ENCODE peak calls at places on chromosomes 5 and 9, in four cellular contexts. M is A549, K is HepG2, Y is K562. D is an unnamed sample.

GRCh38 chr5:96661101-96661840 is 905 bp upstream of the CAST start:
- DNase-seq in K (no peak), M (peak; percentile 56), Y (no peak), D (no peak)

GRCh38 chr9:120891255-120891954 is 14.4 kb upstream of the PHF19 start:
- DNase-seq in K (no peak), Y (peak; percentile 75), M (no peak), D (no peak)

GRCh38 chr5:168696611-168697010 is 117.4 kb upstream of the PANK3 start:
- DNase-seq in Y (no peak), M (no peak), K (peak; percentile 35), D (no peak)

GRCh38 chr5:14153932-14154646 is 10.9 kb downstream of the TRIO start:
- DNase-seq in M (peak; percentile 57), Y (no peak), K (no peak), D (peak; percentile 38)

GRCh38 chr9:81380960-81381359 is 308.4 kb downstream of the TLE1 start:
- DNase-seq in Y (no peak), K (no peak), M (no peak), D (no peak)

GRCh38 chr5:61941637-61942036 is 364.4 kb upstream of the KIF2A start:
- DNase-seq in K (no peak), Y (no peak), M (no peak), D (no peak)

GRCh38 chr5:102154291-102154690 is 141.8 kb downstream of the SLCO4C1 start:
- DNase-seq in M (no peak), Y (no peak), K (no peak), D (no peak)

GRCh38 chr9:134728021-134728795 is 86.6 kb downstream of the COL5A1 start:
- DNase-seq in Y (no peak), M (no peak), K (no peak), D (no peak)

GRCh38 chr9:4077499-4078102 is 222.3 kb downstream of the GLIS3 start:
- DNase-seq in Y (peak; percentile 34), M (peak; percentile 76), K (peak; percentile 10), D (peak; percentile 85)

GRCh38 chr5:160260881-160261815 is 31.8 kb downstream of the FABP6 start:
- DNase-seq in K (peak; percentile 50), M (peak; percentile 34), Y (peak; percentile 97), D (no peak)

GRCh38 chr5:133304707-133305216 is 252.9 kb downstream of the HSPA4 start:
- DNase-seq in Y (no peak), M (no peak), K (no peak), D (no peak)

GRCh38 chr5:158758666-158759065 is 341.1 kb downstream of the EBF1 start:
- DNase-seq in M (peak; percentile 3), K (no peak), Y (no peak), D (no peak)

GRCh38 chr9:74760031-74760700 is 127.6 kb downstream of the TRPM6 start:
- DNase-seq in M (peak; percentile 78), Y (no peak), K (peak; percentile 24), D (no peak)

GRCh38 chr9:134459164-134459563 is 132.9 kb downstream of the RXRA start:
- DNase-seq in K (no peak), M (no peak), Y (peak; percentile 40), D (no peak)

GRCh38 chr9:77901038-77901437 is 130.6 kb downstream of the GNAQ start:
- DNase-seq in M (no peak), Y (no peak), K (no peak), D (no peak)

GRCh38 chr9:125145425-125145824 is 2.1 kb upstream of the SCAI start:
- DNase-seq in Y (no peak), M (no peak), K (no peak), D (no peak)

GRCh38 chr9:87063246-87063645 is 115.9 kb upstream of the GAS1 start:
- DNase-seq in Y (no peak), K (no peak), M (no peak), D (no peak)

GRCh38 chr9:83469722-83470121 is 68.5 kb downstream of the FRMD3 start:
- DNase-seq in Y (no peak), K (no peak), M (no peak), D (no peak)

GRCh38 chr5:43039468-43040286 is 442 bp downstream of the ANXA2R start:
- DNase-seq in M (peak; percentile 88), Y (peak; percentile 64), K (peak; percentile 50), D (peak; percentile 53)

GRCh38 chr5:157492886-157493285 is 32.9 kb downstream of the NIPAL4 start:
- DNase-seq in K (no peak), Y (no peak), M (no peak), D (no peak)

GRCh38 chr5:72302171-72302570 is 17.9 kb downstream of the MRPS27 start:
- DNase-seq in Y (no peak), M (no peak), K (no peak), D (peak; percentile 21)

GRCh38 chr5:175588709-175589429 is 69.0 kb upstream of the HRH2 start:
- DNase-seq in K (no peak), Y (no peak), M (no peak), D (no peak)

GRCh38 chr5:43616535-43616934 is 13.6 kb downstream of the NNT start:
- DNase-seq in Y (no peak), K (no peak), M (no peak), D (no peak)

GRCh38 chr9:88476491-88477271 is 58.3 kb upstream of the NXNL2 start:
- DNase-seq in M (no peak), Y (no peak), K (no peak), D (no peak)

GRCh38 chr9:133759946-133760345 is 21.8 kb upstream of the SARDH start:
- DNase-seq in Y (no peak), M (no peak), K (no peak), D (no peak)

GRCh38 chr9:132547052-132547431 is 35.4 kb upstream of the BARHL1 start:
- DNase-seq in K (no peak), Y (no peak), M (no peak), D (no peak)

GRCh38 chr9:71524996-71525580 is 243.2 kb downstream of the CEMIP2 start:
- DNase-seq in Y (no peak), K (no peak), M (no peak), D (no peak)

GRCh38 chr9:75185585-75186170 is 97.4 kb downstream of the OSTF1 start:
- DNase-seq in K (peak; percentile 16), M (peak; percentile 59), Y (peak; percentile 18), D (peak; percentile 67)

GRCh38 chr9:36924071-36924470 is 110.0 kb downstream of the PAX5 start:
- DNase-seq in Y (peak; percentile 18), M (peak; percentile 90), K (peak; percentile 45), D (no peak)

GRCh38 chr5:76737131-76737556 is 21.2 kb downstream of the F2R start:
- DNase-seq in K (no peak), M (no peak), Y (no peak), D (no peak)

GRCh38 chr5:168409601-168410458 is 76.4 kb upstream of the RARS1 start:
- DNase-seq in M (no peak), Y (no peak), K (no peak), D (no peak)

GRCh38 chr5:434443-435146 is 8.4 kb upstream of the EXOC3 start:
- DNase-seq in M (no peak), K (no peak), Y (no peak), D (no peak)

GRCh38 chr5:59845733-59846132 is 47.8 kb downstream of the PDE4D start:
- DNase-seq in K (no peak), Y (no peak), M (no peak), D (no peak)

GRCh38 chr5:150320048-150320555 is 17.4 kb upstream of the ARSI start:
- DNase-seq in Y (no peak), M (peak; percentile 68), K (no peak), D (no peak)

GRCh38 chr5:134088291-134088690 is 26.2 kb upstream of the TCF7 start:
- DNase-seq in K (no peak), Y (no peak), M (no peak), D (no peak)

GRCh38 chr9:14136646-14137370 is 177.1 kb downstream of the NFIB start:
- DNase-seq in K (no peak), M (no peak), Y (no peak), D (no peak)

DNA sequence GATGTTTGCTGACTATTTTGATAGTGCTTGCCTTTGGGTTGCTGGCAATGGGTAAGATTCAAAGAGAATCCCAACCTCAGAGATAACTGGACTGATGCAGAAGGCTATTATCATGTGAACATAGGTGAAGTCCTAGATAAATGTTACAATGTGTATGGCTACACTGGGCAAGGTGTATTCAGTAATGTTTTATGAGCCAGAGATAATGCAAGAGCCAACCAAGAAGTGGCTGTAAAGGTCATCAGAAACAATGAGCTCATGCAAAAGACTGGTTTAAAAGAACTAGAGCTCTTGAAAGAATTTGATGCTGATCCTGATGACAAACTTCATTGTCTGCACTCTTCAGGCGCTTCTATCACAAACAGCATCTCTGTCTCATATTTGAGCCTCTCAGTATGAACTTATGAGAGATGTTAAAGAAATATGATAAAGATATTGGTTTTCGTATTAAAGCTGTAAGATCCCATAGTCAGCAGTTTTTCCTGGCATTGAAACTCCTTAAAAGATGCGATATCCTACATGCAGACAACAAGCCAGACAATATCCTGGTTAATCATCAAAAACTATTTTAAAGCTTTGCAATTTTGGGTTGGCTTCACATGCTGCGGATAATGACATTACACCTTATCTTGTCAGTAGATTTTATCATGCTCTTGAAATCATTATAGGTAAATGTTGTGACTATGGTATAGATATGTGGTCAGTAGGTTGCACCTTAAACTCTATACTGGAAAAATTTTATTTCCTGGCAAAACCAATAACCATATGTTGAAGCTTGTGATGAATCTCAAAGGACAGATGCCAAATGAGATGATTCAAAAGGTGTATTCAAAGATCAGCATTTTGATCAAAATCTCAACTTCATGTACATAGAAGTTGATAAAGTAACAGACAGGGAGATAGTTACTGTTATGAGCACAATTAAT is 41.9 kb upstream of the TNFSF15 start:
- DNase-seq in M (no peak), K (no peak), Y (no peak), D (no peak)
- TF ChIP-seq NR3C1 in M (no peak), K (no peak), Y (no peak), D (no peak)

GRCh38 chr9:2424564-2425153 is 196.9 kb upstream of the VLDLR start:
- DNase-seq in K (no peak), Y (no peak), M (no peak), D (no peak)

GRCh38 chr9:2427016-2427891 is 194.3 kb upstream of the VLDLR start:
- DNase-seq in M (no peak), K (no peak), Y (no peak), D (no peak)
- TF ChIP-seq NR3C1 in M (no peak), K (no peak), Y (no peak), D (no peak)

DNA sequence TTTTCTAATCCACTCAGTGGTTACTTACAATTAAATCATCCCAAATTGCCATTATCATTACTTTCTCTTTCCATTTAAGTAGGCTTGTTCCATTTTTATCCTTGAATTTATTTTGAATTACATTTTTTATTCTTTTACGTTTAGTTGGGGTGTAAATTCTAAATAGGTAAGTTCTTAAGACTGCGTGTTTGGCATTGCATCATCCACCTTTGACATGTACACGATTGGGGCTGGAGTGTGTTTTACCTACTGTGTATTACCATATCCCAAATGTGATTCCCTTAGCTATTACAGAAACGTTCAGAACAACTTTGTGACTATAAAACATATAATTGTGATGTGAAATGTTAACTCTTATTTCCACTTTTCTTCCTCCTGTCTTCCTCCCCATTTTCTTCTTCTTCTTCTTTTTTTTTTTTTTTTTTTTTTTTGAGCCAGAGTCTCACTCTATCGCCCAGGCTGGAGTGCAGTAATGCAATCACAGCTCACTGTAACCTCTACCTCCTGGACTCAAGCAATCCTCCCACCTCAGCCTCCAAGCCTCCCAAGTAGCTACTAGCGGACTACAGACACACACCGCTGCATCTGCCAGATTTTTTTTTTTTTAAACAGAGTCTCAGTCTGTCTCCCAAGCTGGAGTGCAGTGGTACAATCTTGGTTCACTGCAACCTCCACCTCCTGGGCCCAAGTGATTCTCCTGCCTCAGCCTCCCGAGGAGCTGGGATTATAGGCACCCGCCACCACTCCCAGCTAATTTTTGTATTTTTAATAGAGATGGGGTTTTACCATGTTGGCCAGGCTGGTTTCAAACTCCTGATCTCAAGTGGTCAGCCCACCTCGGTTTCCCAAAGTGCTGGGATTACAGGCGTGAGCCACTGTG is 16.7 kb downstream of the MARVELD2 start:
- DNase-seq in M (no peak), Y (no peak), K (no peak), D (no peak)
- TF ChIP-seq NR3C1 in M (no peak), Y (no peak), K (no peak), D (no peak)

GRCh38 chr9:27591093-27591492 is 17.8 kb upstream of the C9orf72 start:
- DNase-seq in M (no peak), Y (no peak), K (no peak), D (no peak)
- TF ChIP-seq NR3C1 in M (no peak), Y (no peak), K (no peak), D (no peak)